ENCODE peak calls at places on chromosomes 11 and 22, in five cellular contexts. C, H, W, Q and K are unnamed samples.

GRCh38 chr11:130118636-130119387 is 40.8 kb upstream of the ST14 start:
- DNase-seq in C (no peak), H (no peak), W (no peak), Q (no peak), K (peak; percentile 83)

GRCh38 chr22:17965538-17966402 is 58.6 kb downstream of the MICAL3 start:
- DNase-seq in C (no peak), H (no peak), W (no peak), Q (no peak), K (no peak)

GRCh38 chr11:106242723-106243405 is 165.4 kb downstream of the AASDHPPT start:
- DNase-seq in C (peak; percentile 65), H (no peak), W (no peak), Q (no peak), K (no peak)

GRCh38 chr22:38474003-38474607 is 6.2 kb downstream of the KDELR3 start:
- DNase-seq in C (no peak), H (no peak), W (no peak), Q (no peak), K (no peak)

GRCh38 chr11:88377151-88377550 is 39.6 kb upstream of the CTSC start:
- DNase-seq in C (peak; percentile 41), H (no peak), W (no peak), Q (no peak), K (no peak)

GRCh38 chr22:32713737-32714457 is 87.6 kb upstream of the TIMP3 start:
- DNase-seq in C (no peak), H (no peak), W (no peak), Q (no peak), K (no peak)

GRCh38 chr11:34192481-34193401 is 87.3 kb downstream of the NAT10 start:
- DNase-seq in C (peak; percentile 95), H (peak; percentile 13), W (no peak), Q (no peak), K (no peak)

GRCh38 chr11:65425105-65425970 is 2.7 kb downstream of the NEAT1 start:
- DNase-seq in C (peak; percentile 83), H (peak; percentile 36), W (peak; percentile 65), Q (peak; percentile 58), K (peak; percentile 86)

GRCh38 chr11:58286249-58286648 is 18.2 kb upstream of the OR10W1 start:
- DNase-seq in C (peak; percentile 37), H (peak; percentile 59), W (peak; percentile 53), Q (peak; percentile 68), K (peak; percentile 39)

GRCh38 chr11:67484847-67485311 is 2.1 kb downstream of the AIP start:
- DNase-seq in C (no peak), H (no peak), W (no peak), Q (no peak), K (peak; percentile 85)

GRCh38 chr22:29885610-29886009 is 2.6 kb downstream of the MTMR3 start:
- DNase-seq in C (no peak), H (no peak), W (no peak), Q (no peak), K (no peak)

GRCh38 chr11:6895010-6895409 is 2.7 kb upstream of the OR2D2 start:
- DNase-seq in C (no peak), H (no peak), W (no peak), Q (no peak), K (no peak)

GRCh38 chr11:855343-855674 is 12.7 kb downstream of the TSPAN4 start:
- DNase-seq in C (no peak), H (no peak), W (no peak), Q (no peak), K (no peak)

GRCh38 chr11:70597006-70597555 is 198.8 kb downstream of the CTTN start:
- DNase-seq in C (no peak), H (no peak), W (no peak), Q (no peak), K (no peak)

GRCh38 chr11:6693342-6694228 is 10.4 kb upstream of the MRPL17 start:
- DNase-seq in C (peak; percentile 91), H (no peak), W (peak; percentile 33), Q (no peak), K (no peak)

GRCh38 chr22:48717076-48717810 is 1110.4 kb downstream of the BRD1 start:
- DNase-seq in C (no peak), H (no peak), W (no peak), Q (no peak), K (no peak)

GRCh38 chr22:11613898-11614755 is 3913.9 kb upstream of the OR11H1 start:
- DNase-seq in C (no peak), H (no peak), W (no peak), Q (no peak), K (no peak)

GRCh38 chr11:94515398-94515797 is 3.1 kb downstream of the C11orf97 start:
- DNase-seq in C (no peak), H (no peak), W (no peak), Q (no peak), K (no peak)

GRCh38 chr11:57940044-57940781 is 83.5 kb upstream of the OR9Q1 start:
- DNase-seq in C (no peak), H (no peak), W (no peak), Q (no peak), K (no peak)

GRCh38 chr22:40237788-40238424 is 60.2 kb downstream of the TNRC6B start:
- DNase-seq in C (no peak), H (no peak), W (no peak), Q (no peak), K (no peak)

GRCh38 chr11:111001986-111002616 is 243.4 kb upstream of the POU2AF2 start:
- DNase-seq in C (peak; percentile 88), H (no peak), W (peak; percentile 7), Q (no peak), K (no peak)

GRCh38 chr11:129865701-129866100 is 29.7 kb downstream of the NFRKB start:
- DNase-seq in C (no peak), H (no peak), W (no peak), Q (no peak), K (no peak)

GRCh38 chr11:68010058-68011041 is at the start of gene ALDH3B1:
- DNase-seq in C (peak; percentile 74), H (peak; percentile 57), W (peak; percentile 40), Q (peak; percentile 56), K (peak; percentile 49)

GRCh38 chr11:747176-748006 is at the start of gene TALDO1:
- DNase-seq in C (peak; percentile 78), H (peak; percentile 98), W (peak; percentile 88), Q (peak; percentile 97), K (peak; percentile 94)

GRCh38 chr11:120425527-120425926 is 86.0 kb upstream of the GRIK4 start:
- DNase-seq in C (no peak), H (no peak), W (peak; percentile 34), Q (no peak), K (peak; percentile 1)

GRCh38 chr11:118401880-118402590 is 629 bp downstream of the ATP5MG start:
- DNase-seq in C (peak; percentile 91), H (peak; percentile 13), W (no peak), Q (peak; percentile 22), K (no peak)

GRCh38 chr11:70128435-70128906 is 50.4 kb downstream of the ANO1 start:
- DNase-seq in C (peak; percentile 59), H (no peak), W (peak; percentile 52), Q (peak; percentile 49), K (no peak)

GRCh38 chr22:46815132-46815531 is 52.7 kb downstream of the TBC1D22A start:
- DNase-seq in C (no peak), H (no peak), W (no peak), Q (no peak), K (no peak)

GRCh38 chr11:67665537-67666302 is 8.7 kb downstream of the ALDH3B2 start:
- DNase-seq in C (no peak), H (no peak), W (no peak), Q (no peak), K (peak; percentile 35)

GRCh38 chr11:38711110-38711509 is 2113.1 kb upstream of the RAG2 start:
- DNase-seq in C (no peak), H (no peak), W (no peak), Q (no peak), K (no peak)

GRCh38 chr11:13103962-13104554 is 94.9 kb downstream of the RASSF10 start:
- DNase-seq in C (no peak), H (no peak), W (no peak), Q (no peak), K (no peak)
- TF ChIP-seq CTCF in C (no peak), H (no peak), W (no peak), Q (no peak), K (no peak)

GRCh38 chr11:126440276-126440675 is 84.8 kb downstream of the ST3GAL4 start:
- DNase-seq in C (no peak), H (no peak), W (no peak), Q (no peak), K (no peak)
- H2AFZ ChIP-seq in C (no peak overlapping the region), H (peak overlapping the region; percentile 20), W (no peak overlapping the region), Q (peak overlapping the region; percentile 72), K (no peak overlapping the region)

GRCh38 chr11:126375726-126376125 is 20.2 kb downstream of the ST3GAL4 start:
- DNase-seq in C (peak; percentile 64), H (no peak), W (peak; percentile 49), Q (no peak), K (no peak)
- H3K4me3 ChIP-seq in C (no peak overlapping the region), H (no peak overlapping the region), W (no peak overlapping the region), Q (no peak overlapping the region), K (no peak overlapping the region)

DNA sequence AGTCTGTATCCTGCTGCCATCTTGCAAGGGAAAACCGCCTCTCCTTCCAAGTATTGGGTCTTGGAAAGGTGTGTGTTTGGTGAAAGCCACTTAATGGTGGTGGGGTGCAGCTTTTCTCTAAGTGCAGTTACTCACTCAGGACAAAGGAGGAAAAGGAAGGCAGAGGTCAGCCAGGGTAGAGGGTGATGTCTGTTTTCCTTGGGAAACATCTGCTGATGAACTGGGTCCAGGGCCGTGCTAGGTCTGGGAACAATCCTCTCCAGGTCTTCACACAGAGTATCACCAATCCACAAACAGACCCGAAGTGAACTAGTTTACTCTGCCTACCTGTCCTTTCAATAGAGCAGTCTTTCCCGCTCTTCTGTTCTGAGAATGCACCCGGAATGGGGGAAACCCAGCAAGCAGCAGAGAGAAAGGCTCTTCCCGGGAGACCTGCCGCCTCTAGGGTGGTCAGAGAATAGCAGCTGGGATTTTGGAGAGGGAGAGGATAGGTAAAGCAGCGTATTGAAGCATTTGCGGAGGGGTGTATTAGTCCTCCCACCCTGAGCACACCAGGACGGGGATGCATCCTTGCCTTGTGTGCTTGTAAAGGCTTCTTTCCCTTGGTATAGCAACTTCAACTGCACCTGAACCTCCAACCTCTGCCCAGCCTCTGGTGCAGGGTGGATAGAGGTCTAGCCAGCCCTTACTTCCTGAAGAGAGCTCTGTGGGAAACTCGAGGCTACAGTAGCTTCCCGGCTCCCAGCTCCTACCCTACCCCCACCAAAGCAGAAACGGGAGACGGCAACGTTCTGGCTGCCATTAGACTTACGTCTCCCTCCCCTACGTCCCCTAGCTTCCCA is 20.7 kb downstream of the LHFPL7 start:
- DNase-seq in C (no peak), H (peak; percentile 12), W (peak; percentile 71), Q (peak; percentile 80), K (no peak)
- TF ChIP-seq CTCF in C (no peak), H (peak; percentile 21), W (no peak), Q (peak; percentile 44), K (no peak)